ENCODE peak calls at places on chromosomes 1 and 21, in four cellular contexts. One of them, this sample, is unnamed.

GRCh38 chr21:16908087-16908486 is 604.8 kb upstream of the CXADR start:
- DNase-seq in CD8-positive, alpha-beta T cell: no peak
- DNase-seq in mesenchymal stem cell: no peak
- DNase-seq in HTR-8/SVneo: peak; percentile 5
- DNase-seq in this sample: no peak

GRCh38 chr1:204321665-204322064 is 38.1 kb downstream of the PLEKHA6 start:
- DNase-seq in HTR-8/SVneo: no peak
- DNase-seq in CD8-positive, alpha-beta T cell: no peak
- DNase-seq in mesenchymal stem cell: peak; percentile 69
- DNase-seq in this sample: no peak

GRCh38 chr1:178541829-178542553 is 29.1 kb downstream of the TEX35 start:
- DNase-seq in CD8-positive, alpha-beta T cell: peak; percentile 26
- DNase-seq in mesenchymal stem cell: no peak
- DNase-seq in HTR-8/SVneo: peak; percentile 45
- DNase-seq in this sample: peak; percentile 37

GRCh38 chr1:43975249-43975961 is 645 bp downstream of the ATP6V0B start:
- DNase-seq in CD8-positive, alpha-beta T cell: peak; percentile 56
- DNase-seq in HTR-8/SVneo: no peak
- DNase-seq in mesenchymal stem cell: peak; percentile 50
- DNase-seq in this sample: no peak

GRCh38 chr21:40507978-40508377 is 339.0 kb downstream of the DSCAM start:
- DNase-seq in HTR-8/SVneo: no peak
- DNase-seq in mesenchymal stem cell: no peak
- DNase-seq in CD8-positive, alpha-beta T cell: no peak
- DNase-seq in this sample: no peak

GRCh38 chr1:233327938-233328660 is 575 bp downstream of the MAP3K21 start:
- DNase-seq in mesenchymal stem cell: peak; percentile 9
- DNase-seq in CD8-positive, alpha-beta T cell: peak; percentile 22
- DNase-seq in HTR-8/SVneo: peak; percentile 14
- DNase-seq in this sample: no peak

GRCh38 chr1:205008896-205009295 is 34.1 kb upstream of the CNTN2 start:
- DNase-seq in CD8-positive, alpha-beta T cell: no peak
- DNase-seq in HTR-8/SVneo: no peak
- DNase-seq in mesenchymal stem cell: no peak
- DNase-seq in this sample: no peak

GRCh38 chr21:15138475-15138874 is 73.7 kb upstream of the NRIP1 start:
- DNase-seq in HTR-8/SVneo: no peak
- DNase-seq in mesenchymal stem cell: no peak
- DNase-seq in CD8-positive, alpha-beta T cell: no peak
- DNase-seq in this sample: no peak

GRCh38 chr1:25774921-25775774 is 24.8 kb upstream of the SELENON start:
- DNase-seq in mesenchymal stem cell: no peak
- DNase-seq in HTR-8/SVneo: no peak
- DNase-seq in CD8-positive, alpha-beta T cell: peak; percentile 96
- DNase-seq in this sample: no peak

GRCh38 chr1:39987869-39988268 is 32.9 kb downstream of the MFSD2A start:
- DNase-seq in HTR-8/SVneo: no peak
- DNase-seq in mesenchymal stem cell: no peak
- DNase-seq in CD8-positive, alpha-beta T cell: no peak
- DNase-seq in this sample: no peak

GRCh38 chr1:160637821-160638539 is 8.9 kb downstream of the SLAMF1 start:
- DNase-seq in mesenchymal stem cell: no peak
- DNase-seq in HTR-8/SVneo: peak; percentile 23
- DNase-seq in CD8-positive, alpha-beta T cell: peak; percentile 72
- DNase-seq in this sample: no peak